ENCODE peak calls at places on chromosome 22, in five cellular contexts. L, K, B, R and O are unnamed samples.

GRCh38 chr22:42324566-42324965 is 54.1 kb upstream of the TCF20 start:
- DNase-seq in L (no peak), B (no peak), R (no peak), K (no peak), O (no peak)

GRCh38 chr22:31611065-31611760 is 50.8 kb downstream of the PISD start:
- DNase-seq in R (no peak), L (no peak), K (no peak), B (no peak), O (no peak)

GRCh38 chr22:22576244-22576988 is 17.4 kb upstream of the PRAME start:
- DNase-seq in R (peak; percentile 48), L (peak; percentile 68), K (peak; percentile 84), B (peak; percentile 29), O (peak; percentile 25)

GRCh38 chr22:35604671-35605457 is 12.3 kb downstream of the MB start:
- DNase-seq in L (no peak), K (no peak), B (no peak), R (no peak), O (peak; percentile 99)

GRCh38 chr22:49305215-49305965 is 522.3 kb downstream of the BRD1 start:
- DNase-seq in L (peak; percentile 16), R (peak; percentile 49), B (peak; percentile 18), K (peak; percentile 19), O (no peak)

GRCh38 chr22:31400023-31400397 is 606 bp downstream of the DRG1 start:
- DNase-seq in B (no peak), R (no peak), K (peak; percentile 7), L (peak; percentile 69), O (no peak)

GRCh38 chr22:49550766-49551362 is 276.8 kb downstream of the BRD1 start:
- DNase-seq in K (no peak), L (no peak), B (no peak), R (no peak), O (no peak)

GRCh38 chr22:35231585-35232084 is 25.7 kb upstream of the HMGXB4 start:
- DNase-seq in R (peak; percentile 91), B (peak; percentile 85), L (peak; percentile 64), K (peak; percentile 91), O (peak; percentile 76)

GRCh38 chr22:32411388-32411787 is 659 bp downstream of the RTCB start:
- DNase-seq in R (no peak), K (peak; percentile 50), B (no peak), L (peak; percentile 64), O (peak; percentile 71)

GRCh38 chr22:44580176-44580575 is 82.1 kb upstream of the RTL6 start:
- DNase-seq in K (no peak), R (no peak), L (no peak), B (no peak), O (no peak)

GRCh38 chr22:47123827-47124442 is 361.5 kb downstream of the TBC1D22A start:
- DNase-seq in R (no peak), K (no peak), B (no peak), L (no peak), O (no peak)

GRCh38 chr22:31490496-31490925 is 869 bp upstream of the EIF4ENIF1 start:
- DNase-seq in B (peak; percentile 22), R (peak; percentile 89), L (peak; percentile 85), K (peak; percentile 58), O (peak; percentile 34)

GRCh38 chr22:49307071-49307830 is 520.4 kb downstream of the BRD1 start:
- DNase-seq in B (no peak), R (no peak), K (no peak), L (no peak), O (no peak)

GRCh38 chr22:50271519-50271970 is 1.4 kb upstream of the MAPK11 start:
- DNase-seq in L (peak; percentile 77), R (peak; percentile 61), K (peak; percentile 69), B (no peak), O (peak; percentile 73)

GRCh38 chr22:19723165-19723989 is at the start of gene GP1BB:
- DNase-seq in L (no peak), R (no peak), B (no peak), K (peak; percentile 72), O (no peak)

GRCh38 chr22:20013382-20013871 is 3.2 kb downstream of the ARVCF start:
- DNase-seq in K (peak; percentile 88), B (no peak), R (no peak), L (peak; percentile 48), O (no peak)

GRCh38 chr22:27825174-27825573 is 23.6 kb upstream of the MN1 start:
- DNase-seq in B (no peak), K (peak; percentile 66), L (no peak), R (no peak), O (no peak)

GRCh38 chr22:33699176-33699575 is 221.1 kb downstream of the LARGE1 start:
- DNase-seq in L (peak; percentile 1), B (no peak), R (no peak), K (no peak), O (no peak)

GRCh38 chr22:50139843-50140415 is 30.6 kb upstream of the PANX2 start:
- DNase-seq in R (peak; percentile 91), B (no peak), K (no peak), L (no peak), O (no peak)

GRCh38 chr22:45235851-45236342 is 4.8 kb downstream of the KIAA0930 start:
- DNase-seq in B (no peak), L (no peak), K (no peak), R (peak; percentile 81), O (no peak)

GRCh38 chr22:28283025-28283654 is 364.1 kb upstream of the PITPNB start:
- DNase-seq in R (no peak), B (no peak), K (no peak), L (peak; percentile 52), O (no peak)

GRCh38 chr22:48389916-48390315 is 1437.8 kb downstream of the BRD1 start:
- DNase-seq in R (no peak), B (no peak), L (no peak), K (no peak), O (no peak)

GRCh38 chr22:44448271-44448780 is 49.7 kb downstream of the RTL6 start:
- DNase-seq in R (no peak), L (peak; percentile 98), K (no peak), B (no peak), O (peak; percentile 89)

GRCh38 chr22:44050766-44051747 is 27.0 kb downstream of the PARVB start:
- DNase-seq in L (no peak), R (no peak), K (no peak), B (no peak), O (no peak)

GRCh38 chr22:18078329-18079041 is 695 bp downstream of the PEX26 start:
- DNase-seq in K (peak; percentile 70), B (no peak), R (peak; percentile 70), L (peak; percentile 69), O (peak; percentile 30)

GRCh38 chr22:45878051-45878764 is 98.8 kb downstream of the WNT7B start:
- DNase-seq in L (no peak), K (no peak), B (no peak), R (no peak), O (no peak)

GRCh38 chr22:48591286-48592065 is 1236.2 kb downstream of the BRD1 start:
- DNase-seq in B (no peak), K (no peak), R (no peak), L (no peak), O (no peak)

GRCh38 chr22:17949926-17950473 is 74.4 kb downstream of the MICAL3 start:
- DNase-seq in R (no peak), K (no peak), B (no peak), L (peak; percentile 47), O (no peak)

DNA sequence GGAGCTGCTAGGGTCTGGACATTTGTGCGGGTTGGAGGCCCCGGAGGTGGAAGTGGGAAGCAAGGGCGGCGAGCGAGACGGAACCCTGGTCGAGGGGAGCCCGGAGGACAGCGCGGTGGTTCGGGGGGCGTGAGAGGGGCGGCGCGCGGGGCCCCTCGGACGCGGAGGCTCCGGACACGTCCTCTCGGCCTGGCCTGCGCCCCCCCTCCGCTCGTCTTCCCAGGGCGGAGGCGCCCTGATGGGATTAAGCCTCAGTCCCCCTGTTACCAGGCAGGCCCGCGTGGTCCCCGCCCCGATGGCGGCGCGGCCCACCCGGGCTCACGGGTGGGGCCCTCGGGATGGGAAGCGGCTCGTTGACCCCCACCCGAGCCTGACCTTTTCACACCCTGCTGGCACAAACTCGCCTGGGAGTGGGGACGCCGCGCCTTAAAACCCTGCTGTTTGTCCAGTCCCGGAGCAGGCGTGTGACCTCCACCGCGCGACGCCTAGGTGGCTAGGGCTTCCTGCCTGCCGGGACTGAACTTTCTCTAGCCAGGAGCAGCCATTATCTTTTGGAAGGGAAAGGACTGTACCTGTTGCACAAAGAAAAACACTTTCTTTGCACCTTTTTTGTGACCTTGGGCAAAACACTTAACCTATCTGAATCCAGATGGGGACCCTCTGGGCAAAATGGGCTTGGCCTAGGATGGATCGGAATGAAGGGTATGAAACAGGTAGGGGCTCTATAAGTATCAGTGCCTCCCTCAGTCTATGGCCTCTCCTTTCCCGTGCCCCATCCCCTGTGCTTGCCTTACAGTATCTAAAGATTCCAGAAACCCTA is 988 bp downstream of the KIAA1671 start:
- DNase-seq in R (no peak), L (no peak), K (peak; percentile 44), B (no peak), O (no peak)
- H2AFZ ChIP-seq in R (peak overlapping the region; percentile 61), L (peak overlapping the region; percentile 93), K (peak overlapping the region; percentile 83), B (peak overlapping the region; percentile 11), O (peak overlapping the region; percentile 89)

DNA sequence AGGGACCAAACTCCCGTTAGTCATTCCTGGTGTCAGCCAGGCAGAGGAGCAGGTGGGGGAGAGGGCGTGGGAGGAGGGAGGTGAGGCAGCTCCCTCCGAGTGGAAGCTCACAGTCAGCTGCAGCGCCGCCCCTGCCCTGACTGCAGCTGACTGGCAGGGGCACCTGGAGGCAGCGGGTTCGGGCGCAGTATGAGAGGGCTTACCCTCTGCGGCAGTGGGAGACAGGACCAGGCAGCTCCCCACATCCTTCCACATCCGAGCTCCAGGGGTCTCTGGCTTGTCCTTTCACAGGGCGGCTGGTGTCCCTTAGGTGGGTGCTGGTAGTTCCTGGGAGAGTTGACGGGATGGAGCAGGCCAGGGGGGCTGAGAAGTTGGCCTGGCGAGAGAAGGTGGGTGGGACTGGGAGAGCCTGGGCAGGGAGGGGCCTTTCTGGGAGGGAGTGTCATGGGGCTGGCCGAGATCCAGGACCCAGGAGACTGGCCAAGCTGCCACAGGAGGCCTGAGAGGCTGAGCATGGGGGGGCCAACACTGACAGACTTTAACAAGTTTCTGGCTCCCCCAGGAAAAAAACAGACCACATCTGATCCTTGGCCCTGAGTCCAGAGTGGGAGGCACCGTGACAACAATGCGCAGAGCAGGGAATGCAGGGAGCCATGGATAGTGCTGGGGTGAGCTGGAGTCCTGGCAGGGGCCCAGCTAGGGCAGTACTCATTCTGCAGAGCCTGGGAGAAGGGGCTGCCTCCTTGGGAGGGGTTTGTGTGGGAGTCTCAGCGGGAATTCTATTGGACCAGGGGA is 4.9 kb downstream of the ADORA2A start:
- DNase-seq in K (no peak), L (peak; percentile 50), B (no peak), R (no peak), O (peak; percentile 26)
- H3K9me2 ChIP-seq in K (no peaks in the 10 kb centered on the region), L (no peaks in the 10 kb centered on the region), B (no peaks in the 10 kb centered on the region), R (no peaks in the 10 kb centered on the region), O (no peaks in the 10 kb centered on the region)

GRCh38 chr22:24978308-24978707 is 25.8 kb downstream of the KIAA1671 start:
- DNase-seq in K (no peak), L (no peak), R (no peak), B (no peak), O (no peak)

GRCh38 chr22:24977370-24978230 is 25.1 kb downstream of the KIAA1671 start:
- DNase-seq in B (no peak), R (no peak), L (no peak), K (no peak), O (no peak)

GRCh38 chr22:24975813-24976341 is 23.4 kb downstream of the KIAA1671 start:
- DNase-seq in R (no peak), B (no peak), K (no peak), L (peak; percentile 59), O (no peak)

GRCh38 chr22:24975125-24975640 is 22.7 kb downstream of the KIAA1671 start:
- DNase-seq in K (no peak), L (no peak), R (no peak), B (no peak), O (no peak)

GRCh38 chr22:24976442-24977218 is 24.1 kb downstream of the KIAA1671 start:
- DNase-seq in B (no peak), K (no peak), L (no peak), R (no peak), O (no peak)
- H2AFZ ChIP-seq in B (no peak overlapping the region), K (no peak overlapping the region), L (no peak overlapping the region), R (no peak overlapping the region), O (no peak overlapping the region)

GRCh38 chr22:24515025-24515338 is 19.9 kb downstream of the UPB1 start:
- DNase-seq in B (no peak), R (no peak), L (no peak), K (no peak), O (no peak)
- H3K9me2 ChIP-seq in B (no peaks in the 10 kb centered on the region), R (no peaks in the 10 kb centered on the region), L (no peaks in the 10 kb centered on the region), K (no peaks in the 10 kb centered on the region), O (no peaks in the 10 kb centered on the region)